ENCODE peak calls at places on chromosomes 6 and 20, in ten cellular contexts. A is NCI-H1092 treated with DMSO at 0.1 percent for 48 hours; C is activated gamma-delta T cell treated with anti-CD3 and anti-CD28 coated beads, Interleukin-2, amount 50 U/mL, for 16 hours; Q is T-helper 22 cell; J is occipital lobe; Z is GM13977; V is GM18507; X is heart left ventricle; T is T-helper 17 cell; W is endothelial cell. O is an unnamed sample.

GRCh38 chr20:272718-273117 is 15.2 kb downstream of the DEFB132 start:
- DNase-seq in Q (no peak), J (no peak), A (no peak), X (no peak), Z (no peak), T (no peak), W (no peak), V (no peak), C (no peak), O (no peak)

GRCh38 chr6:134429861-134430380 is 112.0 kb upstream of the SGK1 start:
- DNase-seq in A (no peak), Z (no peak), W (no peak), Q (no peak), T (no peak), V (no peak), J (no peak), X (no peak), C (no peak), O (no peak)

GRCh38 chr6:155419161-155419560 is 36.5 kb downstream of the NOX3 start:
- DNase-seq in J (no peak), Z (no peak), C (no peak), Q (no peak), T (no peak), A (no peak), W (no peak), V (no peak), X (no peak), O (no peak)

GRCh38 chr6:39769012-39769411 is 23.2 kb upstream of the DAAM2 start:
- DNase-seq in Z (no peak), J (peak; percentile 24), T (no peak), X (no peak), A (no peak), Q (no peak), C (no peak), W (no peak), V (no peak), O (no peak)

GRCh38 chr6:12033770-12034169 is 21.7 kb downstream of the HIVEP1 start:
- DNase-seq in T (no peak), J (no peak), W (no peak), C (no peak), Q (no peak), A (no peak), X (no peak), Z (no peak), V (no peak), O (no peak)

GRCh38 chr20:21633829-21634228 is 71.6 kb upstream of the PAX1 start:
- DNase-seq in C (no peak), Q (no peak), J (no peak), V (no peak), Z (no peak), W (no peak), A (no peak), T (no peak), X (no peak), O (no peak)

GRCh38 chr6:148779142-148779562 is 32.3 kb downstream of the UST start:
- DNase-seq in Q (no peak), Z (no peak), T (no peak), C (no peak), X (peak; percentile 29), W (no peak), V (no peak), A (no peak), J (no peak), O (no peak)

GRCh38 chr20:36273414-36274247 is 32.5 kb upstream of the DLGAP4 start:
- DNase-seq in Q (no peak), C (no peak), X (no peak), W (no peak), A (no peak), V (peak; percentile 14), T (no peak), J (no peak), Z (peak; percentile 52), O (peak; percentile 19)

GRCh38 chr20:8357703-8358102 is 225.6 kb downstream of the PLCB1 start:
- DNase-seq in C (no peak), J (no peak), V (no peak), W (no peak), T (no peak), Q (no peak), X (no peak), Z (no peak), A (no peak), O (no peak)

GRCh38 chr20:43731469-43731868 is 4.7 kb upstream of the GTSF1L start:
- DNase-seq in Q (no peak), W (no peak), V (no peak), T (no peak), Z (no peak), J (no peak), C (no peak), X (no peak), A (no peak), O (no peak)

O was measured in testis.